ENCODE peak calls at places on chromosomes 11 and 22, in seven cellular contexts. U is breast epithelium, H is tibial artery, C is pancreas, S is kidney epithelial cell, J is ovary, E is fibroblast of villous mesenchyme. R is an unnamed sample.

GRCh38 chr11:82038151-82038550 is 695.5 kb downstream of the FAM181B start:
- DNase-seq in S (no peak), H (no peak), U (no peak), C (no peak), E (no peak), J (no peak), R (no peak)

GRCh38 chr11:117597083-117597482 is 199.9 kb downstream of the DSCAML1 start:
- DNase-seq in C (no peak), S (no peak), J (no peak), H (peak), U (no peak), E (peak), R (no peak)

GRCh38 chr11:129374993-129375721 is 491 bp upstream of the BARX2 start:
- DNase-seq in H (no peak), U (peak), S (no peak), E (peak), C (peak), J (no peak), R (no peak)

GRCh38 chr11:40722179-40722795 is 737.2 kb downstream of the LRRC4C start:
- DNase-seq in H (no peak), C (no peak), S (peak), J (no peak), E (peak), U (no peak), R (no peak)

GRCh38 chr11:57276857-57277505 is 39.9 kb upstream of the APLNR start:
- DNase-seq in J (no peak), U (no peak), H (no peak), E (peak), S (no peak), C (no peak), R (no peak)

GRCh38 chr22:42814215-42814614 is 42.9 kb downstream of the ARFGAP3 start:
- DNase-seq in J (no peak), H (no peak), C (no peak), S (no peak), U (no peak), E (no peak), R (no peak)

GRCh38 chr22:24284747-24285203 is 14.1 kb downstream of the SPECC1L start:
- DNase-seq in J (no peak), H (no peak), S (no peak), E (no peak), C (no peak), U (no peak), R (no peak)

GRCh38 chr11:3074912-3075589 is 17.8 kb upstream of the CARS1 start:
- DNase-seq in S (peak), C (peak), H (no peak), U (no peak), J (no peak), E (no peak), R (no peak)

GRCh38 chr11:107898270-107898669 is 30.0 kb upstream of the RAB39A start:
- DNase-seq in C (no peak), E (peak), U (no peak), J (no peak), S (peak), H (no peak), R (no peak)

GRCh38 chr11:44446996-44447771 is 118.3 kb upstream of the CD82 start:
- DNase-seq in H (no peak), E (no peak), C (no peak), J (no peak), S (no peak), U (no peak), R (no peak)

GRCh38 chr22:50727678-50728522 is 10.1 kb upstream of the ACR start:
- DNase-seq in E (no peak), S (no peak), H (no peak), C (peak), U (peak), J (no peak), R (no peak)

GRCh38 chr11:27390959-27391326 is 27.9 kb upstream of the CCDC34 start:
- DNase-seq in E (peak), U (no peak), H (no peak), J (no peak), C (no peak), S (no peak), R (no peak)

GRCh38 chr11:93498099-93499040 is 44.8 kb downstream of the SMCO4 start:
- DNase-seq in U (no peak), H (no peak), C (no peak), E (peak), S (peak), J (no peak), R (no peak)

GRCh38 chr11:117998664-117999353 is 12.6 kb downstream of the IL10RA start:
- DNase-seq in S (no peak), C (no peak), H (no peak), E (no peak), U (no peak), J (no peak), R (no peak)

GRCh38 chr11:47467372-47467771 is 18.4 kb upstream of the RAPSN start:
- DNase-seq in H (peak), U (no peak), E (no peak), S (no peak), J (no peak), C (no peak), R (no peak)

GRCh38 chr22:32951807-32952153 is 106.4 kb downstream of the SYN3 start:
- DNase-seq in E (no peak), H (no peak), C (no peak), J (no peak), S (no peak), U (no peak), R (peak)

GRCh38 chr11:96326954-96327353 is 16.0 kb downstream of the MAML2 start:
- DNase-seq in U (no peak), S (no peak), J (no peak), E (no peak), H (no peak), C (no peak), R (no peak)

GRCh38 chr22:34855471-34855870 is 210.5 kb upstream of the ISX start:
- DNase-seq in U (no peak), H (no peak), S (no peak), J (no peak), E (no peak), C (no peak), R (no peak)

GRCh38 chr11:125371451-125371935 is 124.6 kb downstream of the FEZ1 start:
- DNase-seq in J (no peak), H (no peak), C (no peak), S (no peak), E (no peak), U (no peak), R (no peak)

GRCh38 chr11:29809121-29809520 is 207.7 kb downstream of the KCNA4 start:
- DNase-seq in J (no peak), S (no peak), E (no peak), U (no peak), H (no peak), C (no peak), R (no peak)

GRCh38 chr11:1792461-1792860 is 28.7 kb upstream of the CTSD start:
- DNase-seq in J (no peak), U (no peak), H (no peak), E (no peak), C (no peak), S (no peak), R (no peak)

DNA sequence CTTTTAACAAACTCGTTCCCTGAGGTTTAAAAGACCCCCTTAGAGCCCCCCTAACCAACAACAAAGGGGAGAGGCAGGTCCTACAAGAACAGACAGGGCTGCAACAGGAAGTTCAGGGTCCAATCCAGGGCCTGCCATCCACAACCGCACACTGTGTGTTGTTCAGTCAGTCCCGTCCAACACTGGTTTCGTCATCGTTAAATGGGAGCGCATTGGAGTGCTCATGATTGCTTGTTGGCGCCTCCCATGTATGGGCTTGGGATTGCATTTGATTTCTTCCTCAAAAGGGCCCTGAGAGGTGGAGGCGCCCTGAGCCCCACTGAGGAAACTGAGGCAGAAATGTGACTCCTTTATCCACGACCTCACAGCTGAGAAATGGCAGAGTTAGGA is 174.1 kb downstream of the MN1 start:
- DNase-seq in U (no peak), C (no peak), J (no peak), S (no peak), H (no peak), E (no peak), R (no peak)
- TF ChIP-seq CTCF in U (no peak), C (no peak), J (no peak), S (no peak), H (no peak), E (no peak), R (no peak)

GRCh38 chr11:61669417-61669816 is 10.8 kb upstream of the DAGLA start:
- DNase-seq in E (no peak), C (no peak), S (no peak), U (no peak), J (no peak), H (no peak), R (no peak)

GRCh38 chr11:61671527-61671926 is 8.7 kb upstream of the DAGLA start:
- DNase-seq in S (no peak), E (no peak), U (no peak), C (peak), H (no peak), J (no peak), R (no peak)

GRCh38 chr11:61667684-61668320 is 12.4 kb upstream of the DAGLA start:
- DNase-seq in S (no peak), C (no peak), J (no peak), H (no peak), U (no peak), E (no peak), R (no peak)

GRCh38 chr11:61670626-61671025 is 9.6 kb upstream of the DAGLA start:
- DNase-seq in U (no peak), E (no peak), C (no peak), J (no peak), S (no peak), H (no peak), R (no peak)

DNA sequence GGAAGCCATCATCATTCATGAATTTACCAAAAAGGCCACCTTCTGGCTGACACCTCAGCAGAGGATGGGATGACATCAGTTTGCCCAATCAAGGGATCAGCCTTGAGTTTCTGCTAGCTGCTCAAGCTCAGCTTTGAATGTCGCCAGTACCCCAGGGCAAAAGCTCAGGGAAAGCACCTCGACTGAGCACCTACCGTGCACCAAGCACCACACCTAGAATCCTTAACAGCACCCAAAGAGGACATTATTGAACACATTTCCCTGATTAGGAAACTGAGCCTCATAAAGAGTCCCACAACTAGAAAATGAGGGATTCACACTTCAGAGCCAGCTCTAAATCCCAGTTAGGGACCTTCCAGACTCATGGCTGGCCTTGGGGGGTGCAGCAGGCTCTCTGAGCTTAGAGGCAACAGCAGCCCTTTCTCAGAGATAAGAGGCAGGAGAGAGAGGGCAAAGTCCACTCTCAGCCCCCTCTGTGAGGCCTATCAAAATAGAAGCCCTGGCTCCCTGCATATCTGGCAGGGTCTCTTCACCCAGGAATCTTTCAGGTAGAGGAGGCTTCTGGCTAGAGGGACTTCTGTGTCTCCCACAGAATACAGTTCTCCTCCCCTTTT is 13.4 kb upstream of the DAGLA start:
- DNase-seq in J (no peak), U (no peak), C (peak), S (no peak), H (no peak), E (no peak), R (no peak)
- TF ChIP-seq CTCF in J (no peak), U (no peak), C (no peak), S (no peak), H (no peak), E (no peak), R (no peak)

GRCh38 chr11:83508804-83509203 is 222.6 kb upstream of the CCDC90B start:
- DNase-seq in H (no peak), U (no peak), E (peak), S (no peak), J (no peak), C (no peak), R (no peak)

GRCh38 chr11:83510530-83511449 is 224.6 kb upstream of the CCDC90B start:
- DNase-seq in S (no peak), C (no peak), E (peak), U (no peak), J (no peak), H (no peak), R (no peak)

GRCh38 chr11:83511646-83512045 is 225.5 kb upstream of the CCDC90B start:
- DNase-seq in E (no peak), C (no peak), J (no peak), H (no peak), S (no peak), U (no peak), R (no peak)
- TF ChIP-seq CTCF in E (no peak), C (no peak), J (no peak), H (no peak), S (no peak), U (no peak), R (no peak)

GRCh38 chr11:88306785-88307184 is 30.8 kb downstream of the CTSC start:
- DNase-seq in U (no peak), C (no peak), J (no peak), E (no peak), S (no peak), H (no peak), R (no peak)
- TF ChIP-seq CTCF in U (no peak), C (no peak), J (no peak), E (no peak), S (no peak), H (no peak), R (no peak)

GRCh38 chr11:86641537-86642270 is 30.7 kb downstream of the ME3 start:
- DNase-seq in S (no peak), C (no peak), U (no peak), J (no peak), H (no peak), E (no peak), R (no peak)
- TF ChIP-seq CTCF in S (no peak), C (no peak), U (no peak), J (no peak), H (no peak), E (no peak), R (no peak)

GRCh38 chr11:66851698-66852465 is 5.0 kb upstream of the LRFN4 start:
- DNase-seq in C (peak), S (no peak), U (no peak), J (no peak), H (peak), E (no peak), R (no peak)
- TF ChIP-seq CTCF in C (no peak), S (peak), U (no peak), J (no peak), H (no peak), E (no peak), R (no peak)

DNA sequence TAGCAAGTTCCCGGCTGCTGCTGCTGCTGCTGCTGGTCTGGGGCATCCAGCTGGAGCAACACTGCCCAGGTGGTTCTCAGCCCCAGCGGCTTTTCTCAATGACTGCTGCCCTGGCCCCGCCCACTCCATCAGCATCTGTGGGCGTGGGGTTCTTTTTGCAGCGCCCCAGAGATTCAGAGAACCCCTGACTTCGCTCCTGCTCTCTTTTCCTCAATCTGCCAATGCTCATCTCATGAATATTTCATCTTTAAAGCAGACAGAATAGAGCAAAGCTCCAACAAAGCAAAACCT is 363.5 kb downstream of the CTTN start:
- DNase-seq in C (no peak), H (no peak), U (no peak), S (no peak), E (no peak), J (no peak), R (no peak)
- TF ChIP-seq CTCF in C (no peak), H (no peak), U (no peak), S (no peak), E (no peak), J (no peak), R (no peak)

DNA sequence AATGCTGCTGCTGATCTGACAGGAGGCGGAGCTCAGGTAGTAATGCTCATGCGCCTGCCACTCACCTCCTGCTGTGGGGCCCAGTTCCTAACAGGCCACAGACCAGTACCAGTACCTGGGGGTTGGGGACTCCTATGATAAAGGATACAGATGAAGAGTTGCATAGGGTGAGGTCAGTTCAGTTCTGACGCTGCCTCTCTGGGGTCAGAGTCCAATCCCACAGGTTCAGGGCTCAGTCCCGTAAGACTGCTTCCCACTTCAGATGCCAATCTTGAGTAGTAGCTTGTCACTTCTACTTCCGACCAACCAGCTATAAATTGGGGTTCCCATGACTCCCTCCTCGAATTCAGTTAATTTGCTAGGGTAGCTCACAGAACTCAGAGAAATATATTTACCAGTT is 8.6 kb downstream of the ASRGL1 start:
- DNase-seq in U (no peak), H (no peak), C (no peak), J (no peak), E (no peak), S (no peak), R (no peak)
- TF ChIP-seq CTCF in U (no peak), H (no peak), C (no peak), J (no peak), E (no peak), S (no peak), R (no peak)